ENCODE peak calls at places on chromosomes 4 and X, in seven cellular contexts. E, L, A, V, W, B and Q are unnamed samples.

GRCh38 chr4:175946472-175947116 is 119.0 kb upstream of the WDR17 start:
- DNase-seq in E (no peak), L (no peak), A (no peak), V (no peak), W (no peak), B (peak; percentile 21), Q (no peak)

GRCh38 chr4:41881931-41882621 is 53.2 kb upstream of the TMEM33 start:
- DNase-seq in E (peak; percentile 14), L (no peak), A (no peak), V (no peak), W (no peak), B (no peak), Q (peak; percentile 71)

GRCh38 chrX:66005832-66006449 is 33.9 kb downstream of the VSIG4 start:
- DNase-seq in E (no peak), L (no peak), A (no peak), V (no peak), W (no peak), B (no peak), Q (no peak)

GRCh38 chrX:152927858-152928760 is 30.2 kb downstream of the ZNF185 start:
- DNase-seq in E (no peak), L (no peak), A (no peak), V (no peak), W (no peak), B (no peak), Q (no peak)

GRCh38 chr4:57499786-57500185 is 389.6 kb upstream of the IGFBP7 start:
- DNase-seq in E (no peak), L (peak; percentile 47), A (no peak), V (peak; percentile 58), W (peak; percentile 7), B (peak; percentile 34), Q (no peak)

GRCh38 chrX:44470816-44471215 is 71.8 kb downstream of the FUNDC1 start:
- DNase-seq in E (no peak), L (no peak), A (no peak), V (no peak), W (no peak), B (no peak), Q (no peak)

GRCh38 chr4:4317496-4318232 is 27.6 kb downstream of the ZBTB49 start:
- DNase-seq in E (no peak), L (no peak), A (no peak), V (no peak), W (no peak), B (no peak), Q (no peak)

GRCh38 chr4:73619351-73619750 is 885 bp downstream of the RASSF6 start:
- DNase-seq in E (no peak), L (no peak), A (no peak), V (no peak), W (no peak), B (no peak), Q (no peak)

GRCh38 chr4:148007303-148007702 is 275.4 kb downstream of the ARHGAP10 start:
- DNase-seq in E (peak; percentile 86), L (peak; percentile 96), A (peak; percentile 98), V (peak; percentile 96), W (peak; percentile 99), B (peak; percentile 99), Q (no peak)

GRCh38 chr4:71262161-71262560 is 76.7 kb upstream of the SLC4A4 start:
- DNase-seq in E (no peak), L (peak; percentile 70), A (no peak), V (peak; percentile 31), W (no peak), B (peak; percentile 82), Q (no peak)

GRCh38 chr4:39435875-39436563 is 22.7 kb downstream of the RPL9 start:
- DNase-seq in E (peak; percentile 32), L (no peak), A (no peak), V (no peak), W (no peak), B (no peak), Q (peak; percentile 65)

GRCh38 chr4:1418494-1419285 is 12.4 kb upstream of the NKX1-1 start:
- DNase-seq in E (no peak), L (no peak), A (no peak), V (no peak), W (no peak), B (no peak), Q (no peak)

GRCh38 chrX:150649096-150649870 is 43.9 kb upstream of the MTMR1 start:
- DNase-seq in E (no peak), L (peak; percentile 7), A (no peak), V (peak; percentile 47), W (peak; percentile 32), B (peak; percentile 68), Q (no peak)

GRCh38 chr4:87093443-87094123 is 126.8 kb downstream of the KLHL8 start:
- DNase-seq in E (peak; percentile 76), L (peak; percentile 54), A (no peak), V (peak; percentile 43), W (peak; percentile 100), B (peak; percentile 58), Q (peak; percentile 73)

GRCh38 chrX:12526296-12526695 is 264.9 kb upstream of the PRPS2 start:
- DNase-seq in E (peak; percentile 18), L (no peak), A (no peak), V (no peak), W (no peak), B (no peak), Q (peak; percentile 11)

GRCh38 chrX:133916984-133917722 is 68.2 kb downstream of the GPC3 start:
- DNase-seq in E (no peak), L (no peak), A (no peak), V (no peak), W (no peak), B (no peak), Q (no peak)

GRCh38 chr4:183485411-183486160 is 19.3 kb upstream of the ING2 start:
- DNase-seq in E (no peak), L (peak; percentile 55), A (no peak), V (peak; percentile 39), W (peak; percentile 71), B (peak; percentile 31), Q (no peak)

GRCh38 chr4:158302076-158302866 is 92.0 kb downstream of the TMEM144 start:
- DNase-seq in E (peak; percentile 28), L (peak; percentile 58), A (peak; percentile 23), V (peak; percentile 22), W (peak; percentile 91), B (peak; percentile 86), Q (no peak)

GRCh38 chrX:15336023-15336413 is 695 bp upstream of the PIGA start:
- DNase-seq in E (peak; percentile 45), L (peak; percentile 50), A (peak; percentile 18), V (peak; percentile 59), W (peak; percentile 86), B (peak; percentile 69), Q (peak; percentile 57)

GRCh38 chr4:110005461-110006056 is 92.9 kb downstream of the EGF start:
- DNase-seq in E (peak; percentile 62), L (peak; percentile 60), A (peak; percentile 43), V (peak; percentile 53), W (peak; percentile 82), B (peak; percentile 65), Q (peak; percentile 82)

GRCh38 chr4:122674371-122674770 is 53.5 kb upstream of the IL21 start:
- DNase-seq in E (peak; percentile 52), L (no peak), A (no peak), V (no peak), W (no peak), B (peak; percentile 36), Q (peak; percentile 20)

GRCh38 chr4:118711047-118711446 is 25.9 kb downstream of the METTL14 start:
- DNase-seq in E (no peak), L (no peak), A (no peak), V (no peak), W (no peak), B (no peak), Q (no peak)